ENCODE peak calls at places on chromosome X, in four cellular contexts. S is heart left ventricle, G is fibroblast of lung, H is right atrium auricular region. B is an unnamed sample.

GRCh38 chrX:84729809-84730208 is 227.6 kb upstream of the HDX start:
- DNase-seq in S (no peak), G (peak; percentile 8), H (no peak), B (no peak)

GRCh38 chrX:57573754-57574153 is 18.1 kb upstream of the ZXDB start:
- DNase-seq in S (no peak), G (no peak), H (no peak), B (no peak)

GRCh38 chrX:114152130-114152529 is 431.8 kb upstream of the HTR2C start:
- DNase-seq in S (no peak), G (peak; percentile 59), H (no peak), B (no peak)

GRCh38 chrX:44474410-44474809 is 68.2 kb downstream of the FUNDC1 start:
- DNase-seq in S (no peak), G (peak; percentile 4), H (no peak), B (no peak)

GRCh38 chrX:41538707-41539106 is 91.6 kb downstream of the NYX start:
- DNase-seq in S (no peak), G (no peak), H (no peak), B (no peak)

GRCh38 chrX:112867570-112867969 is 26.9 kb upstream of the AMOT start:
- DNase-seq in S (no peak), G (no peak), H (no peak), B (no peak)

GRCh38 chrX:152637649-152638442 is at the start of gene GABRQ:
- DNase-seq in S (no peak), G (peak; percentile 65), H (no peak), B (peak; percentile 91)

GRCh38 chrX:112849010-112849409 is 8.4 kb upstream of the AMOT start:
- DNase-seq in S (no peak), G (no peak), H (no peak), B (no peak)

GRCh38 chrX:38206542-38206941 is 14.1 kb downstream of the SRPX start:
- DNase-seq in S (no peak), G (no peak), H (no peak), B (no peak)

GRCh38 chrX:9205599-9206223 is 171.8 kb upstream of the FAM9B start:
- DNase-seq in S (no peak), G (no peak), H (no peak), B (no peak)

GRCh38 chrX:42107495-42108139 is 184.3 kb upstream of the CASK start:
- DNase-seq in S (no peak), G (no peak), H (no peak), B (no peak)

GRCh38 chrX:23779025-23779424 is 3.9 kb upstream of the SAT1 start:
- DNase-seq in S (no peak), G (peak; percentile 59), H (no peak), B (no peak)

GRCh38 chrX:68822641-68823410 is 6.0 kb upstream of the EFNB1 start:
- DNase-seq in S (peak; percentile 56), G (peak; percentile 44), H (no peak), B (peak; percentile 85)

GRCh38 chrX:106952988-106953387 is 32.8 kb downstream of the CLDN2 start:
- DNase-seq in S (no peak), G (peak; percentile 6), H (no peak), B (no peak)

GRCh38 chrX:1205681-1206611 is 6.5 kb downstream of the CRLF2 start:
- DNase-seq in S (no peak), G (peak; percentile 80), H (no peak), B (no peak)

GRCh38 chrX:115392031-115392430 is 102.5 kb downstream of the LUZP4 start:
- DNase-seq in S (no peak), G (no peak), H (no peak), B (no peak)

GRCh38 chrX:117972681-117973080 is 143.9 kb downstream of the KLHL13 start:
- DNase-seq in S (no peak), G (peak; percentile 40), H (no peak), B (no peak)

GRCh38 chrX:52426810-52427209 is 58.0 kb downstream of the XAGE2 start:
- DNase-seq in S (no peak), G (no peak), H (no peak), B (no peak)

GRCh38 chrX:34810364-34810763 is 132.2 kb upstream of the FAM47B start:
- DNase-seq in S (no peak), G (peak; percentile 66), H (no peak), B (no peak)

GRCh38 chrX:13778916-13779315 is 38.0 kb downstream of the GPM6B start:
- DNase-seq in S (no peak), G (peak; percentile 57), H (no peak), B (no peak)

GRCh38 chrX:103453655-103454054 is 65.6 kb downstream of the RAB40A start:
- DNase-seq in S (no peak), G (peak; percentile 85), H (no peak), B (no peak)

GRCh38 chrX:19846995-19847790 is 40.2 kb downstream of the SH3KBP1 start:
- DNase-seq in S (peak; percentile 47), G (peak; percentile 87), H (peak; percentile 62), B (no peak)
- H3K9me3 ChIP-seq in S (no peaks in the 10 kb centered on the region), G (no peaks in the 10 kb centered on the region), H (no peaks in the 10 kb centered on the region), B (no peaks in the 10 kb centered on the region)

GRCh38 chrX:11438767-11439166 is 145.6 kb downstream of the AMELX start:
- DNase-seq in S (no peak), G (peak; percentile 37), H (no peak), B (no peak)
- H3K4me1 ChIP-seq in S (no peaks in the 10 kb centered on the region), G (peaks cover 8% of the 10 kb centered on the region), H (peaks cover 5% of the 10 kb centered on the region), B (no peaks in the 10 kb centered on the region)

DNA sequence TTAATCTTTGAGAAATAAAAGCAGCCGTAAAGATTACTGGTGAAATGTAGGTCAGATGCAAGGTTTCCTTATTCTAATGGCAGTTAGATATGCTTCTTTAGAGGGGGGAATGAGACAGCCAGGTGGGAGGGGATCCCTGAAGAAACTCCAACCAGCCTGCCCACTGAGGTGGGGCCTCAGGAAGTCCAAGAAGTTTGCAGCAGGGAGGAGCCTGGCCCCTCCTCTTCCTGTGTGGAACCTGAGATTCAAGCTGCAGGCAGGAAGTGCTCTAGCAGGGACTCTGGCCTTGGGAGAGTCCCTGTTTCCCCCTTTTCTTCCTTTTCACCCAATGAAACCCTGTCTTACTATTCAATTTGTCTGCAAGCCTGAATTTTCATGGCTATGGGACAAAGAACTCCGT is 101.4 kb upstream of the SLITRK2 start:
- DNase-seq in S (no peak), G (no peak), H (no peak), B (no peak)
- H3K9me3 ChIP-seq in S (no peaks in the 10 kb centered on the region), G (no peaks in the 10 kb centered on the region), H (no peaks in the 10 kb centered on the region), B (no peaks in the 10 kb centered on the region)

DNA sequence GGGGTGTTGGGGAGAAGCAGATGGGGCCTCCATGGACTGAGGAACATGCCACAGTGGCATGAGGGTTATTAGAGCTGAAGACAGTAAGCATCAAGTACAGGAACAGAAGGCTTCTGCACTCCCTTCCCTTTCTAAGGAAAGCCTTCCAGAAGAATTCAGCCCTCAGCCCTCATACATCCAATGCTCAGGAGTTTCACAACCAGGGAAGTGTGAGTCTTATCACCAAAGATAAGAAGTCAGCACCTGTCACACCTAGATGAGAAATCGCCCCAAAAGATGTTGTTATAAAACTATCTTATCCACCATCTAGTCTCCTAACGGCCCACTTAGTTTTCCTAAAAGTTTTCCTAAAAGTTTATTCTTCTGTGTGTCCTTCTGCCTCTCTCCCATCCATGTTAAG is 78.0 kb upstream of the STS start:
- DNase-seq in S (no peak), G (no peak), H (no peak), B (peak; percentile 49)
- H3K4me1 ChIP-seq in S (no peaks in the 10 kb centered on the region), G (no peaks in the 10 kb centered on the region), H (no peaks in the 10 kb centered on the region), B (no peaks in the 10 kb centered on the region)

GRCh38 chrX:17369294-17369693 is 5.7 kb upstream of the NHS start:
- DNase-seq in S (no peak), G (no peak), H (no peak), B (no peak)
- H3K9me3 ChIP-seq in S (no peaks in the 10 kb centered on the region), G (no peaks in the 10 kb centered on the region), H (no peaks in the 10 kb centered on the region), B (no peaks in the 10 kb centered on the region)

DNA sequence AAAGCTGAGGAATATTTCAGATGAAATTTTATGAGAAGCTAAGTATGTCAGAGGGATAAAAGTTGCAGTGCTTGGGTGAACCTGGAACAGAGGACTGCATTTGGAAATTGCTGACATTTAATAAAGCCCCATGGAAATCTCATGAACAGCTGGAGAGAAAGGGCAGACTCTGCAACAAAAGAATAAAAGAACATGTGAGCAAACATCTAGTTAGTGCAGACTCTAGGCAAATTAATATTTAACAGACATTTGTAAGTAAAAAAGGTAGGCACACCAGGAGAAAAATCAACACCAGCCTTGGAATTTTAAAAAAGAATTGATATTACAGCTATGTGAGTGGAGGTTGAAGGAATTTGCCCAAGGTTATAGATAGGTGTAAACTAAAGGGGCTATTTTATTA is 114.6 kb upstream of the PUDP start:
- DNase-seq in S (no peak), G (no peak), H (no peak), B (no peak)
- H3K4me1 ChIP-seq in S (no peaks in the 10 kb centered on the region), G (no peaks in the 10 kb centered on the region), H (no peaks in the 10 kb centered on the region), B (no peaks in the 10 kb centered on the region)

GRCh38 chrX:154315416-154315815 is 19.8 kb downstream of the TKTL1 start:
- DNase-seq in S (no peak), G (no peak), H (no peak), B (no peak)
- H3K9me3 ChIP-seq in S (no peaks in the 10 kb centered on the region), G (no peaks in the 10 kb centered on the region), H (no peaks in the 10 kb centered on the region), B (no peaks in the 10 kb centered on the region)

GRCh38 chrX:110044531-110045249 is 41.8 kb downstream of the TMEM164 start:
- DNase-seq in S (no peak), G (no peak), H (no peak), B (no peak)

GRCh38 chrX:110045421-110045820 is 42.5 kb downstream of the TMEM164 start:
- DNase-seq in S (no peak), G (no peak), H (no peak), B (no peak)

GRCh38 chrX:110049096-110049495 is 46.2 kb downstream of the TMEM164 start:
- DNase-seq in S (no peak), G (no peak), H (no peak), B (no peak)

GRCh38 chrX:110045988-110046387 is 43.1 kb downstream of the TMEM164 start:
- DNase-seq in S (no peak), G (no peak), H (no peak), B (no peak)

DNA sequence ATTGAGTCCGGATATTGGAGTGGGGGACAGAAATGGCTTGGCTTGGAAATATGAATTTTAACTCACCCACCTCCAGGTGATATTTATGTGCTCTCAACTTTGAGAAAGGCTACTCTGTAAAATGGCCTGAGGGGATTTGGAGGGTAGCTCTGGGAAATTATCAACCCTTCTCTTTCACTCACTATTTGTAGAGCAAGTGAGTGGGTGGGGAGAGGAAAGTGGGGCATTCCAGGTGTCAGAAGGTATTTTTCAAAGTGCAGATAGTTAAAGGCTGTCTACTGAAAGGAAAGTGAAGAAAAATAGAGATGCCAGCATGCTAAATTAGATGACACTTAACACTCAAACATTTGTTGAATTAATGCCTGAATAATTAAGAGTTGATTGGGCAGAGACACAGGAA is 44.1 kb downstream of the TMEM164 start:
- DNase-seq in S (no peak), G (no peak), H (no peak), B (no peak)
- H3K4me1 ChIP-seq in S (no peaks in the 10 kb centered on the region), G (no peaks in the 10 kb centered on the region), H (no peaks in the 10 kb centered on the region), B (no peaks in the 10 kb centered on the region)

DNA sequence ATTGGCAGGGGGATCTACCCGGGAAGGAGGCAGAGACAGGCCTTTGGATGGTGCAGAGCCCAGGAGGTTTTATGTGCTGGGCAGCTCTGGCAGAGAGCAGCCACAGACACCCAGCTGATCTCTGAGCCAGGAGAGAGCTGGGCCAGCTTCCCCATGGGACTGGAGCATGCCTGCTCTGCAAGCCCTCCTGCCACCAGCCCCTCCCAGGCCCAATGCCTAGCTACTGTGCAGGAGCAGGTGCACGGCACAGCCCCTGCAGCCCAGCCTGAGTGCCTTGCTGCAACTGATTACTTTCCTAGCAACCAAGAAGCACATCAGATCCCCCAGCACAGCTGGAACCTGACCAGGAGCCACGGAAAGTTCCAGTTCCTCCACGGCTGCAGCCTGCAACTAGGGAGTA is 57.8 kb upstream of the BEND2 start:
- DNase-seq in S (no peak), G (no peak), H (no peak), B (no peak)
- H3K9me3 ChIP-seq in S (no peaks in the 10 kb centered on the region), G (no peaks in the 10 kb centered on the region), H (peaks cover 15% of the 10 kb centered on the region), B (no peaks in the 10 kb centered on the region)